ENCODE peak calls at places on chromosomes 6 and 20, in four cellular contexts. One of them, this sample, is unnamed.

GRCh38 chr6:138465007-138465645 is 34.2 kb downstream of the NHSL1 start:
- DNase-seq in upper lobe of right lung: no peak
- DNase-seq in IMR-90: peak
- DNase-seq in cardiac muscle cell: peak
- DNase-seq in this sample: peak

GRCh38 chr20:10519361-10520048 is 84.4 kb downstream of the SLX4IP start:
- DNase-seq in cardiac muscle cell: no peak
- DNase-seq in IMR-90: peak
- DNase-seq in upper lobe of right lung: no peak
- DNase-seq in this sample: no peak

GRCh38 chr6:106751501-106752252 is 122.3 kb downstream of the QRSL1 start:
- DNase-seq in upper lobe of right lung: no peak
- DNase-seq in cardiac muscle cell: no peak
- DNase-seq in IMR-90: peak
- DNase-seq in this sample: no peak

GRCh38 chr6:57432162-57432561 is 114.7 kb downstream of the PRIM2 start:
- DNase-seq in cardiac muscle cell: peak
- DNase-seq in upper lobe of right lung: no peak
- DNase-seq in IMR-90: peak
- DNase-seq in this sample: peak

GRCh38 chr6:32796848-32797776 is 19.7 kb downstream of the HLA-DOB start:
- DNase-seq in cardiac muscle cell: peak
- DNase-seq in upper lobe of right lung: peak
- DNase-seq in IMR-90: peak
- DNase-seq in this sample: peak

GRCh38 chr20:52614036-52614863 is 357.9 kb upstream of the TSHZ2 start:
- DNase-seq in IMR-90: no peak
- DNase-seq in cardiac muscle cell: no peak
- DNase-seq in upper lobe of right lung: no peak
- DNase-seq in this sample: no peak

GRCh38 chr6:111057074-111057752 is 30.1 kb upstream of the SLC16A10 start:
- DNase-seq in IMR-90: peak
- DNase-seq in upper lobe of right lung: no peak
- DNase-seq in cardiac muscle cell: peak
- DNase-seq in this sample: peak

GRCh38 chr20:8082025-8082424 is 50.0 kb upstream of the PLCB1 start:
- DNase-seq in IMR-90: no peak
- DNase-seq in cardiac muscle cell: peak
- DNase-seq in upper lobe of right lung: no peak
- DNase-seq in this sample: no peak

GRCh38 chr20:19211661-19212523 is 550 bp upstream of the SLC24A3 start:
- DNase-seq in cardiac muscle cell: peak
- DNase-seq in upper lobe of right lung: peak
- DNase-seq in IMR-90: no peak
- DNase-seq in this sample: no peak

GRCh38 chr6:88763160-88763559 is 200.3 kb downstream of the RNGTT start:
- DNase-seq in cardiac muscle cell: peak
- DNase-seq in upper lobe of right lung: no peak
- DNase-seq in IMR-90: peak
- DNase-seq in this sample: no peak

GRCh38 chr6:150902142-150902800 is 36.8 kb downstream of the MTHFD1L start:
- DNase-seq in IMR-90: no peak
- DNase-seq in cardiac muscle cell: no peak
- DNase-seq in upper lobe of right lung: no peak
- DNase-seq in this sample: no peak

GRCh38 chr20:15446373-15446772 is 1109.0 kb upstream of the FLRT3 start:
- DNase-seq in IMR-90: no peak
- DNase-seq in upper lobe of right lung: no peak
- DNase-seq in cardiac muscle cell: no peak
- DNase-seq in this sample: no peak

GRCh38 chr20:4592316-4593148 is 129.2 kb upstream of the PRND start:
- DNase-seq in IMR-90: no peak
- DNase-seq in upper lobe of right lung: peak
- DNase-seq in cardiac muscle cell: peak
- DNase-seq in this sample: no peak

GRCh38 chr6:28789553-28790083 is 134.2 kb downstream of the TRIM27 start:
- DNase-seq in cardiac muscle cell: peak
- DNase-seq in upper lobe of right lung: no peak
- DNase-seq in IMR-90: peak
- DNase-seq in this sample: no peak

GRCh38 chr20:3705491-3705969 is 6.9 kb downstream of the SIGLEC1 start:
- DNase-seq in IMR-90: no peak
- DNase-seq in cardiac muscle cell: no peak
- DNase-seq in upper lobe of right lung: no peak
- DNase-seq in this sample: no peak

GRCh38 chr6:2188856-2189384 is 56.5 kb downstream of the GMDS start:
- DNase-seq in IMR-90: no peak
- DNase-seq in upper lobe of right lung: no peak
- DNase-seq in cardiac muscle cell: no peak
- DNase-seq in this sample: no peak

GRCh38 chr6:38058022-38058421 is 238.5 kb downstream of the ZFAND3 start:
- DNase-seq in upper lobe of right lung: no peak
- DNase-seq in cardiac muscle cell: no peak
- DNase-seq in IMR-90: peak
- DNase-seq in this sample: no peak

GRCh38 chr20:24747881-24748595 is 201.0 kb upstream of the CST7 start:
- DNase-seq in upper lobe of right lung: no peak
- DNase-seq in IMR-90: no peak
- DNase-seq in cardiac muscle cell: no peak
- DNase-seq in this sample: no peak

GRCh38 chr6:17905611-17906592 is 81.5 kb downstream of the KIF13A start:
- DNase-seq in cardiac muscle cell: no peak
- DNase-seq in IMR-90: peak
- DNase-seq in upper lobe of right lung: no peak
- DNase-seq in this sample: no peak

GRCh38 chr6:143187173-143187908 is 126.7 kb downstream of the AIG1 start:
- DNase-seq in IMR-90: peak
- DNase-seq in upper lobe of right lung: no peak
- DNase-seq in cardiac muscle cell: peak
- DNase-seq in this sample: peak

GRCh38 chr6:72955666-72956065 is 269.6 kb downstream of the KHDC1L start:
- DNase-seq in upper lobe of right lung: no peak
- DNase-seq in cardiac muscle cell: peak
- DNase-seq in IMR-90: no peak
- DNase-seq in this sample: no peak

GRCh38 chr6:11586574-11586973 is 49.0 kb downstream of the TMEM170B start:
- DNase-seq in IMR-90: peak
- DNase-seq in cardiac muscle cell: peak
- DNase-seq in upper lobe of right lung: no peak
- DNase-seq in this sample: peak

GRCh38 chr6:121157913-121158312 is 176.4 kb downstream of the TBC1D32 start:
- DNase-seq in cardiac muscle cell: peak
- DNase-seq in IMR-90: peak
- DNase-seq in upper lobe of right lung: no peak
- DNase-seq in this sample: no peak

GRCh38 chr6:119446623-119447008 is 97.1 kb upstream of the MAN1A1 start:
- DNase-seq in IMR-90: peak
- DNase-seq in cardiac muscle cell: peak
- DNase-seq in upper lobe of right lung: no peak
- DNase-seq in this sample: peak

GRCh38 chr20:54291339-54292060 is 83.6 kb downstream of the PFDN4 start:
- DNase-seq in IMR-90: no peak
- DNase-seq in upper lobe of right lung: no peak
- DNase-seq in cardiac muscle cell: no peak
- DNase-seq in this sample: no peak

GRCh38 chr6:154882107-154882506 is 113.0 kb upstream of the TIAM2 start:
- DNase-seq in IMR-90: peak
- DNase-seq in cardiac muscle cell: no peak
- DNase-seq in upper lobe of right lung: no peak
- DNase-seq in this sample: no peak

GRCh38 chr6:110864816-110865215 is 9.8 kb upstream of the AMD1 start:
- DNase-seq in upper lobe of right lung: no peak
- DNase-seq in IMR-90: no peak
- DNase-seq in cardiac muscle cell: no peak
- DNase-seq in this sample: no peak

GRCh38 chr6:10745116-10745515 is 2.5 kb upstream of the TMEM14B start:
- DNase-seq in upper lobe of right lung: no peak
- DNase-seq in IMR-90: no peak
- DNase-seq in cardiac muscle cell: no peak
- DNase-seq in this sample: no peak

GRCh38 chr6:150314230-150315188 is 54.3 kb upstream of the IYD start:
- DNase-seq in IMR-90: no peak
- DNase-seq in upper lobe of right lung: no peak
- DNase-seq in cardiac muscle cell: no peak
- DNase-seq in this sample: no peak

GRCh38 chr6:21691685-21692346 is 98.3 kb downstream of the SOX4 start:
- DNase-seq in cardiac muscle cell: no peak
- DNase-seq in upper lobe of right lung: no peak
- DNase-seq in IMR-90: no peak
- DNase-seq in this sample: no peak

GRCh38 chr6:110748458-110748857 is 66.8 kb downstream of the CDK19 start:
- DNase-seq in cardiac muscle cell: no peak
- DNase-seq in IMR-90: no peak
- DNase-seq in upper lobe of right lung: no peak
- DNase-seq in this sample: no peak

GRCh38 chr6:18405477-18406293 is 18.5 kb downstream of the RNF144B start:
- DNase-seq in IMR-90: peak
- DNase-seq in upper lobe of right lung: no peak
- DNase-seq in cardiac muscle cell: peak
- DNase-seq in this sample: peak

DNA sequence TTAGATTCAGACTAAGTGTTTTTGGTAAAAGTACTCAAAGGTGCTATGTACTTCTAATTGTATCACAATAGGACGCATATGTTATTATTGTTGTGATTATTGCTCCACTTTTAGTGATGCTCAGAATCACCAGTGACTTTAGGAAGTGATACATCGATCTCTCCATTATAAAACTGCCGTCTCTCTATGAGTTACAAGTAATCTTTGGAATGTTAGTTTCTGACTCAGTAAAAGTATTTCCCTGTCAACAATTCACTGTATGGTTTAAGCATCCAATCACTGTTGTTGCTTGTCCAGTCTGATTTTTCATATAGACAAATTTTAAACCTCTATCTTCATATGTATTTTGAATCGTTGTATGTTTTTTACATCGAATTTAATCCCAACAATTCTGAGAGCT is 9.4 kb downstream of the DCBLD1 start:
- DNase-seq in upper lobe of right lung: no peak
- DNase-seq in cardiac muscle cell: no peak
- DNase-seq in IMR-90: peak
- DNase-seq in this sample: no peak
- H3K4me3 ChIP-seq in upper lobe of right lung: no peak
- H3K4me3 ChIP-seq in cardiac muscle cell: no peak
- H3K4me3 ChIP-seq in IMR-90: no peak
- H3K4me3 ChIP-seq in this sample: no peak

GRCh38 chr20:58891686-58892125 is 39.2 kb downstream of the GNAS start:
- DNase-seq in upper lobe of right lung: peak
- DNase-seq in cardiac muscle cell: no peak
- DNase-seq in IMR-90: no peak
- DNase-seq in this sample: no peak

GRCh38 chr20:58893355-58894151 is 41.0 kb downstream of the GNAS start:
- DNase-seq in upper lobe of right lung: no peak
- DNase-seq in IMR-90: peak
- DNase-seq in cardiac muscle cell: no peak
- DNase-seq in this sample: no peak

GRCh38 chr20:58892932-58893224 is 40.4 kb downstream of the GNAS start:
- DNase-seq in cardiac muscle cell: no peak
- DNase-seq in upper lobe of right lung: no peak
- DNase-seq in IMR-90: no peak
- DNase-seq in this sample: no peak

GRCh38 chr20:58891076-58891685 is 38.7 kb downstream of the GNAS start:
- DNase-seq in upper lobe of right lung: peak
- DNase-seq in IMR-90: peak
- DNase-seq in cardiac muscle cell: peak
- DNase-seq in this sample: no peak

GRCh38 chr20:58892126-58892931 is 39.8 kb downstream of the GNAS start:
- DNase-seq in cardiac muscle cell: peak
- DNase-seq in upper lobe of right lung: peak
- DNase-seq in IMR-90: peak
- DNase-seq in this sample: no peak
- TF ChIP-seq CTCF in cardiac muscle cell: peak
- TF ChIP-seq CTCF in upper lobe of right lung: peak
- TF ChIP-seq CTCF in IMR-90: no peak
- TF ChIP-seq CTCF in this sample: no peak

GRCh38 chr6:42771741-42772100 is 10.1 kb upstream of the BICRAL start:
- DNase-seq in IMR-90: no peak
- DNase-seq in cardiac muscle cell: no peak
- DNase-seq in upper lobe of right lung: no peak
- DNase-seq in this sample: no peak
- H3K4me3 ChIP-seq in IMR-90: no peak
- H3K4me3 ChIP-seq in cardiac muscle cell: no peak
- H3K4me3 ChIP-seq in upper lobe of right lung: peak
- H3K4me3 ChIP-seq in this sample: no peak

GRCh38 chr20:61860588-61860987 is 205.1 kb downstream of the TAF4 start:
- DNase-seq in cardiac muscle cell: no peak
- DNase-seq in IMR-90: no peak
- DNase-seq in upper lobe of right lung: no peak
- DNase-seq in this sample: no peak
- TF ChIP-seq CTCF in cardiac muscle cell: no peak
- TF ChIP-seq CTCF in IMR-90: no peak
- TF ChIP-seq CTCF in upper lobe of right lung: no peak
- TF ChIP-seq CTCF in this sample: no peak

GRCh38 chr6:167679137-167679736 is 147.5 kb upstream of the AFDN start:
- DNase-seq in upper lobe of right lung: no peak
- DNase-seq in IMR-90: no peak
- DNase-seq in cardiac muscle cell: no peak
- DNase-seq in this sample: no peak
- H3K4me3 ChIP-seq in upper lobe of right lung: no peak
- H3K4me3 ChIP-seq in IMR-90: no peak
- H3K4me3 ChIP-seq in cardiac muscle cell: peak
- H3K4me3 ChIP-seq in this sample: no peak

DNA sequence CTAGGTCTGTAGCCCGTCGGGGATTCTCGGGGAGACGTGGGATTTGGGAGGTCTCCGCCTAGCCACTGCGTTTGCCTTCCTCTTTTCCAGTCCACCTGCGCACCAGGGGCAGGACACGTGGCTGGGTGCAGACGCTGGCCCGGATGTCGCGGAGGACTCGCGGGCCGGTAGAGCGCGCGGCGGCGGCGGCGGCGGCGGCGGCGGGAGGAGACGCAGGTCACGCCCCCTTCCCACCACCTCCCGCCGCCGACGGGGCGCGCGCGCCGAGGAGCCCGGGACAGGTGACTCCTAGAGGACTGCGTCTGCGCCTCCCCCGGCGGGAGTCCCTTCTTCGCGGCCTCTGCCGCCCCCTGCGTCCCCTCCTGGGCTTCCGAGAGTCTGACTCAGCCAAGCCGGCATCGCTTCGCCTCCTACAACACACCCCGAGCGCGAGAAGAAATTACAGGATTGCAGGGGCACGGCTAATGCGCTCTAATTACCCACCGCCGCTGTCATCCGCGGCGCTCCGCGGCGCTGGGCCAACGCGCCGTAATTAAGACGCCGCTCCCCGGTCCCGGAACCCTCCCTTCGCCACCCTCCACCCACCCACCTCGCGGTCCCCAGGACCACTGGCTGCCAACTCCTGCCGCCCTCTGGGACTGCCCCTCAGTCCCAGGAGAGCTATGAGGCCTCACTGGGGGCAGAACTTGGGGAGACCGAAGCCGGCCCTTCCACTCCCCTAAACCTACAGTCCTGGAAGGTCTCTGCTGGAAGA is 124.5 kb downstream of the MRPL14 start:
- DNase-seq in IMR-90: peak
- DNase-seq in upper lobe of right lung: peak
- DNase-seq in cardiac muscle cell: peak
- DNase-seq in this sample: no peak
- TF ChIP-seq CTCF in IMR-90: peak
- TF ChIP-seq CTCF in upper lobe of right lung: no peak
- TF ChIP-seq CTCF in cardiac muscle cell: peak
- TF ChIP-seq CTCF in this sample: peak